ENCODE peak calls at places on chromosomes 11 and 22, in ten cellular contexts. Z, K, F, R, E, I, P, G, X and D are unnamed samples.

GRCh38 chr11:37942081-37942480 is 1344.0 kb upstream of the RAG2 start:
- DNase-seq in Z (no peak), K (no peak), F (no peak), R (no peak), E (no peak), I (no peak), P (no peak), G (no peak), X (no peak), D (no peak)

GRCh38 chr22:28986366-28986765 is 75.3 kb downstream of the C22orf31 start:
- DNase-seq in Z (no peak), K (no peak), F (no peak), R (no peak), E (no peak), I (no peak), P (no peak), G (no peak), X (no peak), D (no peak)

GRCh38 chr22:47632646-47633045 is 870.2 kb downstream of the TBC1D22A start:
- DNase-seq in Z (no peak), K (no peak), F (no peak), R (peak; percentile 8), E (no peak), I (no peak), P (no peak), G (no peak), X (peak; percentile 1), D (no peak)

GRCh38 chr11:123531325-123531724 is 101.3 kb downstream of the GRAMD1B start:
- DNase-seq in Z (no peak), K (no peak), F (peak; percentile 62), R (no peak), E (no peak), I (no peak), P (no peak), G (no peak), X (no peak), D (no peak)

GRCh38 chr22:45164217-45165123 is 745 bp downstream of the NUP50 start:
- DNase-seq in Z (peak; percentile 20), K (peak; percentile 15), F (peak; percentile 30), R (peak; percentile 60), E (no peak), I (no peak), P (peak; percentile 12), G (peak; percentile 55), X (peak; percentile 20), D (no peak)

GRCh38 chr22:38607680-38608079 is 37.7 kb upstream of the DMC1 start:
- DNase-seq in Z (no peak), K (no peak), F (no peak), R (no peak), E (no peak), I (no peak), P (no peak), G (no peak), X (no peak), D (no peak)

GRCh38 chr22:44172370-44173108 is 8.2 kb upstream of the PARVG start:
- DNase-seq in Z (peak; percentile 48), K (no peak), F (peak; percentile 66), R (no peak), E (no peak), I (no peak), P (peak; percentile 84), G (no peak), X (peak; percentile 82), D (peak; percentile 52)

GRCh38 chr22:29914165-29914564 is 31.2 kb downstream of the MTMR3 start:
- DNase-seq in Z (no peak), K (no peak), F (no peak), R (no peak), E (no peak), I (no peak), P (no peak), G (no peak), X (no peak), D (no peak)

GRCh38 chr11:72820439-72821139 is 6.4 kb downstream of the ATG16L2 start:
- DNase-seq in Z (no peak), K (no peak), F (no peak), R (peak; percentile 44), E (no peak), I (no peak), P (no peak), G (no peak), X (no peak), D (no peak)

GRCh38 chr11:72821221-72821919 is 7.2 kb downstream of the ATG16L2 start:
- DNase-seq in Z (no peak), K (no peak), F (no peak), R (no peak), E (no peak), I (no peak), P (no peak), G (peak; percentile 49), X (no peak), D (no peak)

GRCh38 chr11:72824020-72824419 is 9.8 kb downstream of the ATG16L2 start:
- DNase-seq in Z (no peak), K (no peak), F (no peak), R (no peak), E (no peak), I (no peak), P (no peak), G (no peak), X (no peak), D (no peak)

GRCh38 chr11:72823105-72823804 is 9.0 kb downstream of the ATG16L2 start:
- DNase-seq in Z (no peak), K (no peak), F (no peak), R (peak; percentile 47), E (no peak), I (no peak), P (no peak), G (no peak), X (no peak), D (no peak)

DNA sequence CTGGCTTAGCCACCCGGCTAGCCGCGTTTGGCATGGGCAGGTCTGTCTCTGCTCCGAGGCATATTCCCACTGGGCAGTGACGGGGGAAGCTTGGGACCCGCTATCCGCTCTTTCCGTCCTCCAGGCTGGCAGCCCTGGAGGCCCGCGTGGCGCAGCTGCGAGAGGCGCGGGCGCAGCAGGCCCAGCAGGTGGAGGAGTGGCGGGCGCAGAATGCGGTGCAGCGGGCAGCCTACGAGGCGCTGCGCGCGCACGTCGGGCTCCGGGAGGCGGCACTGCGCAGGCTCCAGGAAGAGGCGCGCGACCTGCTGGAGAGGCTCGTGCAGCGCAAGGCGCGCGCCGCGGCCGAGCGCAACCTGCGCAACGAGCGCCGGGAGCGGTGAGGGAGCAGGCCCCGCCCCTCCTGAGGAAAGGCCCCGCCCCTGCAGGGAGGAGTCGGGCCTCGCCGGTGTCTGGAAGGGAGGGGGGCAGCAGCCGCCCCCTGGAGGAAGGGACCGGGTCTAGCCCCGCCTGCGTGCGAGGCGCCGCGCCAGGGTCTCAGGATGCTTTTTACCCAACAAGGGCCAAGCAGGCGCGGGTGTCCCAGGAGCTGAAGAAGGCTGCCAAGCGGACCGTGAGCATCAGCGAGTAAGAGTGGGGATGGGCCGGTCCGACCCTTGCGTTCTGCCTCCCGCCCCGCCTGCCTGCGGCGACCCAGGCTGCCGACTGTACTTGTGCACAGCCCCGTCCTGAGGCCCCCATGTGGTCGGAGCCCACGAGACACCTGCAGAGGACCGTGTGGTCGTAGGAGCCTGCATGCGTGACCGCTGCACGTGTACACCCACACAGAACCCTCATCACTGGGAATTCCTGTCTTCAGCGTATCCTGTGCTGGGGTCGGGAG is 7.9 kb downstream of the ATG16L2 start:
- DNase-seq in Z (peak; percentile 88), K (peak; percentile 94), F (peak; percentile 94), R (peak; percentile 97), E (peak; percentile 21), I (no peak), P (peak; percentile 92), G (peak; percentile 91), X (peak; percentile 84), D (peak; percentile 66)
- TF ChIP-seq POLR2A in Z (peak; percentile 68), K (peak; percentile 86), F (peak; percentile 83), R (no peak), E (peak; percentile 68), I (no peak), P (peak; percentile 82), G (peak; percentile 59), X (peak; percentile 24), D (no peak)

DNA sequence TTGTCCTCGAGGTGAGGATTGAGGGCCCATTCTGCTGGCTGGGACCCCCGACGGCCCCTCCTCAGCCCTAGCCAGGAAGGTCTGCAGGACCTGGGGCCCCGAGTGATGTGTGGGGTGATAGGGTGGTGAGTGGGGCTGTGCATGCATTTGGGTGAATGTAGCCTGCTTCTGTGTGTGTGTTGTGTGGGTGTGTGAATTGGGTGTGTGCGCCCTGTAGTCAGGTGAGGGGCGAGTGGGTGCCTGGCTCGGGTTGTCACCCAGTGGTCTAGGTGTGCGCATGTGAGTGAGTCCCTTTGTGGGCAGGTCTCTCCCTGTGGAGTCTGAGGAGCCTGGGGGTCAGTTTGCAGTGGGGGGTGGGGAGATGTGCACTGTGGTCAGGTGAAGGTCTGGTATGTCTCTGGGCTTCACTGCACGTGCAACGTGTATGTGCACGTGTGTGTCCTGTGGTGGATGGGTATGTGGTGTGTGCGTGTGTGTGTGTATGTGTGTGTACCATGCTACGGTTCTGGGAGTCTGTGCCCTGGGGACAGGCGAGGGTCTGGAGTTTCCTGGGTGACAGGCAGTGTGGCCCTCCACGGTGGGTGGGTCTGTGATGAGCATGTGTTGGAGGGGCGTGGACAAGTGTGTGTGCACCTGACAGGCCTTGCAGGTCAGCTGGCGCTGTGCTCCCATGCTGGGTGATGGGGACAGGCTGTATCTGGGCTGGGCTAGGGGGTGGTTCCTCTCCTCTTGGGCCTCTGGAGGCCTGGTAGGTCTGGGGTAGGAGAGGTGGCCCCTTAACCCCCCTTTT is 1.0 kb downstream of the TMEM151A start:
- DNase-seq in Z (no peak), K (no peak), F (no peak), R (no peak), E (no peak), I (no peak), P (no peak), G (no peak), X (no peak), D (no peak)
- H3K4me3 ChIP-seq in Z (no peak overlapping the region), K (peak overlapping the region; percentile 65), F (no peak overlapping the region), R (no peak overlapping the region), E (no peak overlapping the region), I (no peak overlapping the region), P (no peak overlapping the region), G (no peak overlapping the region), X (no peak overlapping the region), D (no peak overlapping the region)

DNA sequence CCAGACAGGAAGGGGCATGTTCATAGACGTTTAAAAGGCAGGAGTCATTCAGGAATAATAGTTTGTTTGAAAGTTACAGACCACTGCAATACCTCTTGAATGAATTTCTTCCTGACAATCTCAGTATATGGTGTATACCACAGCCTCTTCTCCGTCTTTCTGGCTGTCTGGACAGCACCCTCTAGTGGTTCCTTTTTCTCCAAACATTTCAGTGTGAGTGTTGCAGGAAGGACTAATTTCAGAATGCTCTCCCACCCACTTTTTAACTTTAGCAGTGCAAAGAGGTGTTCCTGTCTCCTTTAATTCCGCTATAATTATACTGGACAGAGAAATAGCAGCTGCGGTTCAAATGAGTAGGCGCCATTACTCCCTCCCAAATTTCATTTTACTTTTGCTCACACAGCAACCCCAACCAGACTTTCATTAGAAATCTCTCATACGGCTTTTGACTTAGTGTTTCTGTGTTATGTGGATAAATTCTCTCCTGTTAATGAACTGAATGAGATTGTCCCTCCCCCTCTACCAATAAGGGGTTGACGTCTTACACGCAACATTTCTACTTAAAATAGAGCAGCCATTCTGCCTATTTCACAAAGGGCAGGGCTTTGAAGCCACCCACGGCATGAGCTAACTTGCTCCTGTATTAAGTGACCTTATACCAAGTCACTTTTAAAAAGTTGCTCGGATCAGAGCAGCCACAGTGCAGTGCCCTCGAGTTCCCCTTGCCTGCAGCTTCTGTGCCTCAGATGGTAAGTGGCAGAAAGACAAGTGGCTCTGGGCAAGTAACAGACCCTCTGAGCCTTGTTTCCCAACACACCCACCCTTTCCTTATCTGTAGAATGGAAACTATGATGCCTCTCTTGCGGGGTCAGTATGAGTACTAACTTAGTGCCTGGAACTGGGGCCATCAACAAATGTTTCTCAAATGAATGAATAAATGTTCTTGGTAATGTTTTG is 368.6 kb downstream of the OPCML start:
- DNase-seq in Z (no peak), K (peak; percentile 4), F (peak; percentile 25), R (no peak), E (peak; percentile 8), I (no peak), P (peak; percentile 45), G (no peak), X (no peak), D (no peak)
- TF ChIP-seq CTCF in Z (no peak), K (peak; percentile 42), F (peak; percentile 45), R (no peak), E (peak; percentile 80), I (peak; percentile 7), P (peak; percentile 70), G (peak; percentile 77), X (no peak), D (peak; percentile 51)

GRCh38 chr22:37175414-37176144 is 12.5 kb downstream of the C1QTNF6 start:
- DNase-seq in Z (peak; percentile 11), K (no peak), F (no peak), R (peak; percentile 35), E (no peak), I (no peak), P (no peak), G (peak; percentile 46), X (no peak), D (no peak)
- TF ChIP-seq POLR2A in Z (no peak), K (no peak), F (no peak), R (no peak), E (no peak), I (no peak), P (no peak), G (no peak), X (no peak), D (no peak)